ENCODE peak calls at places on chromosomes 7 and 10, in five cellular contexts. K is neural progenitor cell, U is PC-3, S is OCI-LY7, I is fibroblast of lung. V is an unnamed sample.

GRCh38 chr10:133335238-133336122 is 1.2 kb downstream of the CALY start:
- DNase-seq in K (peak; percentile 84), U (peak; percentile 8), S (no peak), I (peak; percentile 69), V (peak; percentile 29)

GRCh38 chr10:69802424-69803161 is 887 bp downstream of the COL13A1 start:
- DNase-seq in K (peak; percentile 82), U (peak; percentile 61), S (no peak), I (peak; percentile 60), V (peak; percentile 55)

GRCh38 chr7:143458263-143458662 is 15.0 kb downstream of the TAS2R60 start:
- DNase-seq in K (no peak), U (no peak), S (no peak), I (no peak), V (peak; percentile 25)

GRCh38 chr10:111600772-111601171 is 523.9 kb downstream of the ADRA2A start:
- DNase-seq in K (peak; percentile 18), U (no peak), S (no peak), I (no peak), V (no peak)

GRCh38 chr7:55113760-55114541 is 95.1 kb downstream of the EGFR start:
- DNase-seq in K (no peak), U (no peak), S (no peak), I (no peak), V (no peak)

GRCh38 chr7:12017046-12017445 is 185.0 kb upstream of the THSD7A start:
- DNase-seq in K (no peak), U (no peak), S (no peak), I (no peak), V (no peak)

GRCh38 chr10:21145751-21146445 is 248.8 kb upstream of the NEBL start:
- DNase-seq in K (peak; percentile 91), U (no peak), S (no peak), I (no peak), V (no peak)

GRCh38 chr7:37901890-37902524 is 14.6 kb downstream of the SFRP4 start:
- DNase-seq in K (no peak), U (peak; percentile 73), S (no peak), I (peak; percentile 36), V (peak; percentile 76)

GRCh38 chr10:121406823-121407545 is 191.3 kb downstream of the FGFR2 start:
- DNase-seq in K (no peak), U (no peak), S (no peak), I (no peak), V (peak; percentile 14)

GRCh38 chr10:67780759-67781538 is 57.0 kb downstream of the DNAJC12 start:
- DNase-seq in K (no peak), U (peak; percentile 33), S (peak; percentile 81), I (no peak), V (no peak)

GRCh38 chr7:921581-922333 is 32.7 kb downstream of the ADAP1 start:
- DNase-seq in K (no peak), U (no peak), S (no peak), I (no peak), V (no peak)

GRCh38 chr10:98748298-98748697 is 301.6 kb upstream of the HPS1 start:
- DNase-seq in K (peak; percentile 65), U (peak; percentile 42), S (peak; percentile 28), I (peak; percentile 58), V (no peak)

GRCh38 chr10:59945590-59945989 is 39.2 kb upstream of the CCDC6 start:
- DNase-seq in K (no peak), U (peak; percentile 88), S (no peak), I (no peak), V (no peak)

GRCh38 chr7:129948338-129948737 is 4.4 kb downstream of the UBE2H start:
- DNase-seq in K (no peak), U (no peak), S (no peak), I (no peak), V (no peak)

GRCh38 chr7:126501617-126502016 is 751.1 kb downstream of the GRM8 start:
- DNase-seq in K (no peak), U (no peak), S (no peak), I (no peak), V (no peak)

GRCh38 chr10:43461950-43462349 is 25.0 kb downstream of the ZNF487 start:
- DNase-seq in K (peak; percentile 86), U (peak; percentile 95), S (peak; percentile 87), I (peak; percentile 91), V (peak; percentile 60)

GRCh38 chr7:894164-894867 is 18.0 kb downstream of the GET4 start:
- DNase-seq in K (no peak), U (no peak), S (no peak), I (no peak), V (no peak)

GRCh38 chr10:62632071-62632809 is 172.3 kb upstream of the ADO start:
- DNase-seq in K (no peak), U (peak; percentile 93), S (peak; percentile 85), I (no peak), V (peak; percentile 12)

GRCh38 chr10:125414998-125415397 is 254.6 kb upstream of the CTBP2 start:
- DNase-seq in K (no peak), U (no peak), S (no peak), I (peak; percentile 62), V (no peak)

GRCh38 chr7:133061357-133061756 is 20.5 kb downstream of the CHCHD3 start:
- DNase-seq in K (no peak), U (no peak), S (no peak), I (peak; percentile 46), V (no peak)

GRCh38 chr10:51204691-51205090 is 130.4 kb downstream of the PRKG1 start:
- DNase-seq in K (no peak), U (no peak), S (no peak), I (peak; percentile 20), V (no peak)

GRCh38 chr10:79104264-79104954 is 35.6 kb downstream of the ZMIZ1 start:
- DNase-seq in K (no peak), U (peak; percentile 50), S (no peak), I (peak; percentile 65), V (peak; percentile 70)

GRCh38 chr7:71238541-71238940 is 106.6 kb downstream of the GALNT17 start:
- DNase-seq in K (peak; percentile 56), U (no peak), S (no peak), I (no peak), V (no peak)

GRCh38 chr7:71239517-71239916 is 107.6 kb downstream of the GALNT17 start:
- DNase-seq in K (peak; percentile 11), U (no peak), S (no peak), I (no peak), V (no peak)

GRCh38 chr7:71236488-71237179 is 104.7 kb downstream of the GALNT17 start:
- DNase-seq in K (no peak), U (no peak), S (no peak), I (no peak), V (no peak)

GRCh38 chr7:71235263-71235662 is 103.3 kb downstream of the GALNT17 start:
- DNase-seq in K (no peak), U (no peak), S (no peak), I (no peak), V (no peak)

GRCh38 chr7:71237945-71238344 is 106.0 kb downstream of the GALNT17 start:
- DNase-seq in K (peak; percentile 80), U (no peak), S (no peak), I (no peak), V (no peak)
- H2AFZ ChIP-seq in K (no peak overlapping the region), U (no peak overlapping the region), S (no peak overlapping the region), I (no peak overlapping the region), V (no peak overlapping the region)

GRCh38 chr7:157901166-157901565 is 564.4 kb downstream of the DNAJB6 start:
- DNase-seq in K (no peak), U (no peak), S (no peak), I (no peak), V (no peak)
- H3K9me3 ChIP-seq in K (no peaks in the 10 kb centered on the region), U (no peaks in the 10 kb centered on the region), S (no peaks in the 10 kb centered on the region), I (no peaks in the 10 kb centered on the region), V (no peaks in the 10 kb centered on the region)

DNA sequence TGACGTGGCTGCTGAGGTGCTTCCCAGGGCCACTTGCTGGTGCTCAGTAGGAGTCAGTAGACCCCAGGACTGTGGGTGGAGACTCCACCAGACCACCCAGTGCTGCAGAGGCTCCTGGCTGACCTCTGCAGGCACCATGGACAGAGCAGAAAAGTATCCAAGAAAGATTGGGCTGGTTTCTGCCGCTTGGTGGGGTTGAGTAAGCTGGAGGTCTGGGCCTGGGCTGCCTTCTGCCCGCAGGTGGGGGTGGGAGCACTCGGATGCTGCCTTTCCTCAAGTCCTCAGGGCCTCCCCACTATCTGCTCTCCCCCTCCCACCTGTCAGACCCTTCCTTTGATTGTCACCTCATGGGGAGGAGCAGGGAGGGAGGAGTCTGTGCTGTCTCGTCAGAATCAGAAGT is 91.6 kb downstream of the WDR37 start:
- DNase-seq in K (no peak), U (no peak), S (no peak), I (no peak), V (no peak)
- TF ChIP-seq CTCF in K (no peak), U (no peak), S (no peak), I (no peak), V (no peak)

GRCh38 chr10:33005322-33006282 is 47.6 kb upstream of the ITGB1 start:
- DNase-seq in K (peak; percentile 71), U (peak; percentile 100), S (peak; percentile 62), I (peak; percentile 96), V (peak; percentile 96)
- H2AFZ ChIP-seq in K (peak overlapping the region; percentile 100), U (peak overlapping the region; percentile 62), S (peak overlapping the region; percentile 76), I (no peak overlapping the region), V (peak overlapping the region; percentile 52)

DNA sequence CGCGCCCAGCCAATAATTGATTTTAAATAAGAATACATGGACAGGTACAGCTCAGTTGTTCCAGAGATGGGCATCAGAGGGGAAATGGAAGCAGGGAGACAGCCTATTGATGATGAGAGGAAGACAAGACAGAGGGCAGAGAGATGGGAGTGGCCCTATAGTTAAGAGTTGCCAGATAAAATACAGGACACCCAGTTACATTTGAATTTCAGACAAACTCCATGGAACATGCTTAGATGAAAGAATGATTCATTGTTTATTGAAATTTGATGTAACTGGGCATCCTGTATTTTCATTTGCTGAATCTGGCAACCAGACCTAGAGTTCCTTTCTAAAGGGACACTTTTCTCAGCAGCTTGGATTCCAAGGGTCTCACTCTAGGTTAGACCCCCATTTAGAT is 341.1 kb downstream of the FRMD4A start:
- DNase-seq in K (no peak), U (no peak), S (no peak), I (no peak), V (no peak)
- H3K9me3 ChIP-seq in K (no peaks in the 10 kb centered on the region), U (no peaks in the 10 kb centered on the region), S (no peaks in the 10 kb centered on the region), I (no peaks in the 10 kb centered on the region), V (no peaks in the 10 kb centered on the region)

GRCh38 chr7:24472093-24472492 is 101.2 kb upstream of the PALS2 start:
- DNase-seq in K (no peak), U (peak; percentile 44), S (no peak), I (no peak), V (no peak)

GRCh38 chr7:24477376-24477775 is 95.9 kb upstream of the PALS2 start:
- DNase-seq in K (no peak), U (no peak), S (no peak), I (no peak), V (no peak)

GRCh38 chr7:24477807-24478655 is 95.2 kb upstream of the PALS2 start:
- DNase-seq in K (peak; percentile 49), U (peak; percentile 76), S (no peak), I (peak; percentile 92), V (peak; percentile 86)

GRCh38 chr7:24476227-24476626 is 97.0 kb upstream of the PALS2 start:
- DNase-seq in K (no peak), U (no peak), S (no peak), I (no peak), V (no peak)

DNA sequence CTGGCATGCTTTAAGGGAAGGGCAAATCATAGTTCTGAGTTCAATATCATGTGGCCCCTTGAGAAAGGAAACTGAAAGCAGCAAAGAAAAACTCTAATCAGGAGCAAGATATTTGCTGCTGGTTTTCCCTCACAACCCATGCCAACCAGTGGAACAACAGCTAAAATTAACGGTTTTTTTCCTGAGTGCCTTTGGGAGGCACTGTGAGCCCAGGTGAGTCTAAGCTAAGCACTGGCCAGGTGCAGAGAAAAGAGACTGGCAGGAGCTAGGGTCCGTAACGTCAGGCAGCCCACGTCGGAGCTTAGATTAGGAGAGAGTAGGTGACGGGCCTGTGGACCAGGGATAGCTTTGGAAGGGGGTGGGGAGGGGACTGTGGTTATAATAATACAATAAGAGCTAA is 97.7 kb upstream of the PALS2 start:
- DNase-seq in K (no peak), U (no peak), S (no peak), I (no peak), V (no peak)
- TF ChIP-seq CTCF in K (no peak), U (no peak), S (peak; percentile 16), I (no peak), V (no peak)